ENCODE peak calls at places on chromosomes 7 and 10, in six cellular contexts. O, J, Z, A, X and M are unnamed samples.

GRCh38 chr10:70985824-70986336 is 97.5 kb upstream of the PCBD1 start:
- DNase-seq in O (no peak), A (no peak), J (peak; percentile 15), X (no peak), Z (no peak), M (no peak)

GRCh38 chr7:5997210-5997808 is 11.5 kb downstream of the PMS2 start:
- DNase-seq in O (no peak), X (no peak), J (no peak), A (peak; percentile 27), Z (peak; percentile 43), M (no peak)

GRCh38 chr10:97435211-97435610 is 9.2 kb downstream of the PGAM1 start:
- DNase-seq in X (no peak), J (no peak), O (no peak), Z (no peak), A (no peak), M (no peak)

GRCh38 chr10:72316748-72317435 is 37.8 kb downstream of the DNAJB12 start:
- DNase-seq in A (peak; percentile 91), O (no peak), J (peak; percentile 83), X (no peak), Z (no peak), M (no peak)

GRCh38 chr10:110076559-110077318 is 69.0 kb downstream of the ADD3 start:
- DNase-seq in O (peak; percentile 66), Z (peak; percentile 87), J (no peak), A (no peak), X (peak; percentile 83), M (no peak)

GRCh38 chr7:76241141-76241540 is 39.4 kb downstream of the SRRM3 start:
- DNase-seq in Z (no peak), J (no peak), O (no peak), A (no peak), X (no peak), M (no peak)

GRCh38 chr7:19368540-19368939 is 223.3 kb upstream of the FERD3L start:
- DNase-seq in A (no peak), X (no peak), O (no peak), J (no peak), Z (no peak), M (no peak)

GRCh38 chr7:23863209-23863798 is 153.3 kb downstream of the STK31 start:
- DNase-seq in A (no peak), O (no peak), X (no peak), J (no peak), Z (peak; percentile 29), M (no peak)

GRCh38 chr10:62939698-62940097 is 123.5 kb upstream of the EGR2 start:
- DNase-seq in X (no peak), O (no peak), Z (no peak), A (no peak), J (no peak), M (no peak)

GRCh38 chr7:891291-891690 is 14.9 kb downstream of the GET4 start:
- DNase-seq in A (no peak), J (no peak), O (no peak), Z (no peak), X (no peak), M (no peak)

GRCh38 chr7:132604090-132604489 is 27.8 kb upstream of the PLXNA4 start:
- DNase-seq in J (no peak), A (no peak), X (no peak), O (no peak), Z (no peak), M (no peak)

DNA sequence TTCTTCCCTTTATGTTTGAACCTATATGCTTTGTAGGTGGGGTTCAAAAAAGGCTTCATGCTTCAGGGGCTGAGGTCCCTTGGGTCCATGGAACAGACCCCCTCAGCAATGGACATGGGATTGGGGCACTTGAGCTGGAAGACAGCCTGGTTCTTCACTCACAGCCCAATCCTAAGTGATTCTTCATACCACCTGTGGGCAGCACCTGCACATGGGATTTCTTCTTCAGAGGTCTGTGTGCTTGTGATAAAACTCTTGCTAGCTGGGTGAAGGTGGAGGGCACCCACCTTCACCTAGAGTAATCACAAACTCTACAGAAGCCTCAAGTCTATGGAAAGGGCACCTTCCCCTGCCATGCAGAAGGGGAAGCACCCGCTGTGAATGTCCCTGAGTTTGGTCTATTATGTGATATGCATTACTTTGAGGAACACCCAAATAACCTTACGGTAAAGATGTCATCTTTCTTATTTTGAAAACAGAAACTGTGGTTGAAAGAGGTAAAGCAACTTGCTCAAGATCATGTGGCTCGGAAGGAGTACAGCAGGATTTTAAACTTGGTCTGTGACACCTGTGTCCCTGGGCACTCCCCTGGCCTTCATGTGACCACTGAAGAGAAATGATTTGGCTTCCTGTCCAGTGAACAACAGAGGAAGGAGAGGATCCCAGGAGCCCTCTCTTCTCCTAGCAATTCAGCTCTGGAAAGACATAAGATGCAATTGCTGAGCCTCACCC is 469.5 kb upstream of the ZMIZ1 start:
- DNase-seq in O (no peak), A (no peak), J (no peak), X (no peak), Z (no peak), M (no peak)
- TF ChIP-seq CTCF in O (no peak), A (peak; percentile 21), J (no peak), X (no peak), Z (no peak), M (no peak)

GRCh38 chr7:151440799-151441443 is 980 bp upstream of the CRYGN start:
- DNase-seq in O (no peak), J (peak; percentile 24), A (no peak), X (no peak), Z (no peak), M (no peak)

GRCh38 chr7:151442776-151443496 is 3.0 kb upstream of the CRYGN start:
- DNase-seq in J (no peak), Z (no peak), A (no peak), O (no peak), X (no peak), M (no peak)

GRCh38 chr7:151437866-151438516 is 1.9 kb downstream of the CRYGN start:
- DNase-seq in J (peak; percentile 41), A (no peak), X (no peak), O (no peak), Z (no peak), M (no peak)

GRCh38 chr7:151438864-151439601 is 908 bp downstream of the CRYGN start:
- DNase-seq in Z (no peak), A (no peak), J (peak; percentile 15), X (no peak), O (peak; percentile 56), M (no peak)

GRCh38 chr7:151439855-151440798 is at the start of gene CRYGN:
- DNase-seq in X (no peak), J (peak; percentile 56), O (peak; percentile 65), A (no peak), Z (no peak), M (no peak)
- H3K4me3 ChIP-seq in X (no peak within 1 kb of the TSS), J (no peak within 1 kb of the TSS), O (peak within 1 kb of the TSS; percentile 18), A (no peak within 1 kb of the TSS), Z (peak within 1 kb of the TSS; percentile 40), M (no peak within 1 kb of the TSS)

DNA sequence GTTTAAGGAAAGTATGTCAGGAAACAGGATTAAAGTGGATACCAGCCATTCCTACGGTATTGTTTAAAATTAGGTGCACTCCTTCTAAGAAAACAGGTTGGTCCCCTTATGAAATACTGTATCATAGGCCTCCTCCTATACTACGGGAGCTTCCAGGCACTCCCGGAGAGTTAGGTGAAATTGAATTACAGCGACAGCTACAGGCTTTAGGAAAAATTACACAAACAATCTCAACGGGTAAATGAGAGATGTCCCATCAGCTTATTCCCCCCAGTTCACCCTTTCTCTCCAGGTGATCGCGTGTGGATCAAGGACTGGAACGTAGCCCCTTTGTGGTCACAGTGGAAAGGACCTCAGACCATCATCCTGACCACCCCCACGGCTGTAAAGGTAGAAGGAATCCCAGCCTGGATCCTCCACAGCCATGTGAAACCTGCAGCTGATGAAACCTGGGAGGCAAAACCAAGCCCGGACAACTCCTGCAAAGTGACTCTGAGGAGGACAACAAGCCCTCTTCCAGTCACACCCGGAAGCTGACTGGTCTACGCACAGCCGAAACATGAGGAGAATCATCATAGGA is 25.1 kb upstream of the GHITM start:
- DNase-seq in Z (no peak), A (no peak), X (no peak), J (no peak), O (no peak), M (no peak)
- TF ChIP-seq CTCF in Z (peak; percentile 30), A (peak; percentile 16), X (no peak), J (no peak), O (no peak), M (no peak)

DNA sequence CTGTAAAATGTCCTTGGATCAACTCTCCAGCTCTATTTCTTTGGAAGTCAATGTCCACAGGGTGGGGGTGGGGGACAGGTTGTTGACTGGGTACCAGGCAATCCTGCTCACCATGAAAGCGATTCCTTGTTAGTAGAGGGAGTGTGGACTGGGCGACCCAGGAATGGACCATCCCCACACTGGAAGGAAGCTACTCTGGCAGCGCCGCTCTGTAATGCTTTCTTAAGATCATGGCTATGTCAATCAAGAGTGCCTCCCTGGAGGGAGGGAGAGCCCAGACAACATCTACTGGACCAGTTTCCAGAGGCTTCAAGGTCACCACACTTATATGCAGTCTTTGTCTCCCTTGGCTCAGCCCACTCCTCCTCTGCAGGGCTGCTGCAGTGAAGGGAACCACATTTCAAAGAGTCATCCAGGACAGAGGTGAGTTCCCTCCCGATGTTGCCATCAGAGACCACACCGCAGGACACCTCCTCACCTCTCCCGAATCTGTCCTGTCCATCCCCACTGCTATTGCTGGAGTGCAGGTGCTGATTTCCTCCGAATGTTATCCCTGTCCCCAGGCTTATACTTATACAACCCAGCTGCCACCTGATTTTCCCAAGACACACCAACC is 6.9 kb downstream of the GIMAP5 start:
- DNase-seq in A (no peak), X (no peak), Z (no peak), J (no peak), O (no peak), M (no peak)
- H3K4me3 ChIP-seq in A (no peak overlapping the region), X (no peak overlapping the region), Z (no peak overlapping the region), J (no peak overlapping the region), O (no peak overlapping the region), M (no peak overlapping the region)

DNA sequence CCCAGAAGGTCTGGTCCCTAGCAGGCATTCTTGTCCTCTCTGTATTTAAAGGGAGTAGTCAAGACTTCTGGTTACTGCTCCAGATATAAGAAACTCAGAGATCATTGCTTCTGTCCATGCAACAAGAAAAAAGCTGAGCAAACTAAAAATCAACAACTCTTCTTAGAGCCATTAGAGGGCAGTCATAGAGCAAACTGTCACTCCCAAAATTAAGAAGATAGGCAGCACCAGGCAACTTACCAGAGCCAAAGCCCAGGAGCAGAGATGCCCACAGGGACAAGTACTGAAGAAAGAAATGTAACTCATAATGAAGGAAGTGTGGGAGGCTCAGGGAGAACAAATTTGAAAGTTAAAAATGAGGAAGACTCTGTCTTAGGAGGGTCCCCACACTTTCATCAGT is 472.9 kb upstream of the COBL start:
- DNase-seq in O (no peak), Z (no peak), J (no peak), A (no peak), X (no peak), M (no peak)
- TF ChIP-seq CTCF in O (no peak), Z (no peak), J (no peak), A (no peak), X (no peak), M (no peak)

GRCh38 chr10:14009315-14010082 is 321.2 kb downstream of the FRMD4A start:
- DNase-seq in O (no peak), X (no peak), J (no peak), Z (peak; percentile 69), A (no peak), M (peak; percentile 52)
- H3K4me3 ChIP-seq in O (peak overlapping the region; percentile 35), X (no peak overlapping the region), J (no peak overlapping the region), Z (peak overlapping the region; percentile 59), A (no peak overlapping the region), M (peak overlapping the region; percentile 65)